ENCODE peak calls at places on chromosomes 1 and 21, in seven cellular contexts. One of them, this sample, is unnamed.

GRCh38 chr1:180849031-180849775 is 63.5 kb upstream of the KIAA1614 start:
- DNase-seq in MM.1S: peak
- DNase-seq in SK-N-SH: no peak
- DNase-seq in HCT116: no peak
- DNase-seq in hepatocyte: no peak
- DNase-seq in GM23338: no peak
- DNase-seq in neural progenitor cell: no peak
- DNase-seq in this sample: peak

GRCh38 chr1:63721531-63722189 is 52.2 kb upstream of the ROR1 start:
- DNase-seq in neural progenitor cell: no peak
- DNase-seq in SK-N-SH: peak
- DNase-seq in hepatocyte: no peak
- DNase-seq in GM23338: peak
- DNase-seq in HCT116: no peak
- DNase-seq in MM.1S: no peak
- DNase-seq in this sample: no peak

GRCh38 chr21:27477321-27477720 is 510.4 kb upstream of the ADAMTS5 start:
- DNase-seq in hepatocyte: no peak
- DNase-seq in MM.1S: no peak
- DNase-seq in HCT116: no peak
- DNase-seq in neural progenitor cell: no peak
- DNase-seq in GM23338: no peak
- DNase-seq in SK-N-SH: no peak
- DNase-seq in this sample: no peak

GRCh38 chr1:175422122-175422521 is 229.5 kb upstream of the KIAA0040 start:
- DNase-seq in hepatocyte: peak
- DNase-seq in HCT116: no peak
- DNase-seq in SK-N-SH: no peak
- DNase-seq in neural progenitor cell: no peak
- DNase-seq in GM23338: no peak
- DNase-seq in MM.1S: no peak
- DNase-seq in this sample: no peak

GRCh38 chr1:10904396-10905358 is 107.8 kb upstream of the TARDBP start:
- DNase-seq in MM.1S: no peak
- DNase-seq in GM23338: no peak
- DNase-seq in neural progenitor cell: no peak
- DNase-seq in SK-N-SH: peak
- DNase-seq in hepatocyte: no peak
- DNase-seq in HCT116: no peak
- DNase-seq in this sample: peak

GRCh38 chr1:203178821-203179220 is 3.2 kb upstream of the MYBPH start:
- DNase-seq in SK-N-SH: no peak
- DNase-seq in HCT116: no peak
- DNase-seq in hepatocyte: no peak
- DNase-seq in neural progenitor cell: no peak
- DNase-seq in MM.1S: no peak
- DNase-seq in GM23338: no peak
- DNase-seq in this sample: no peak

GRCh38 chr1:22662318-22662717 is 9.3 kb downstream of the C1QB start:
- DNase-seq in MM.1S: no peak
- DNase-seq in HCT116: peak
- DNase-seq in SK-N-SH: peak
- DNase-seq in neural progenitor cell: peak
- DNase-seq in hepatocyte: no peak
- DNase-seq in GM23338: peak
- DNase-seq in this sample: peak

GRCh38 chr1:181142096-181143043 is 53.9 kb downstream of the IER5 start:
- DNase-seq in hepatocyte: peak
- DNase-seq in neural progenitor cell: peak
- DNase-seq in GM23338: peak
- DNase-seq in HCT116: peak
- DNase-seq in SK-N-SH: peak
- DNase-seq in MM.1S: peak
- DNase-seq in this sample: peak

GRCh38 chr1:193905288-193906085 is 719.1 kb upstream of the B3GALT2 start:
- DNase-seq in SK-N-SH: no peak
- DNase-seq in HCT116: no peak
- DNase-seq in hepatocyte: no peak
- DNase-seq in GM23338: no peak
- DNase-seq in MM.1S: no peak
- DNase-seq in neural progenitor cell: no peak
- DNase-seq in this sample: no peak

GRCh38 chr21:28633803-28634572 is 358.7 kb downstream of the LTN1 start:
- DNase-seq in MM.1S: no peak
- DNase-seq in SK-N-SH: no peak
- DNase-seq in HCT116: no peak
- DNase-seq in neural progenitor cell: no peak
- DNase-seq in GM23338: no peak
- DNase-seq in hepatocyte: no peak
- DNase-seq in this sample: no peak

GRCh38 chr1:175146535-175147213 is 45.9 kb downstream of the KIAA0040 start:
- DNase-seq in HCT116: peak
- DNase-seq in MM.1S: peak
- DNase-seq in GM23338: peak
- DNase-seq in SK-N-SH: peak
- DNase-seq in neural progenitor cell: peak
- DNase-seq in hepatocyte: peak
- DNase-seq in this sample: peak

GRCh38 chr1:166811691-166812090 is 27.6 kb upstream of the POGK start:
- DNase-seq in MM.1S: no peak
- DNase-seq in HCT116: no peak
- DNase-seq in SK-N-SH: no peak
- DNase-seq in neural progenitor cell: no peak
- DNase-seq in GM23338: no peak
- DNase-seq in hepatocyte: no peak
- DNase-seq in this sample: no peak

GRCh38 chr1:2494323-2494693 is 18.2 kb downstream of the PLCH2 start:
- DNase-seq in GM23338: no peak
- DNase-seq in SK-N-SH: no peak
- DNase-seq in HCT116: peak
- DNase-seq in MM.1S: no peak
- DNase-seq in hepatocyte: peak
- DNase-seq in neural progenitor cell: no peak
- DNase-seq in this sample: peak

GRCh38 chr1:205316179-205316578 is 5.4 kb downstream of the NUAK2 start:
- DNase-seq in HCT116: no peak
- DNase-seq in MM.1S: peak
- DNase-seq in neural progenitor cell: no peak
- DNase-seq in hepatocyte: no peak
- DNase-seq in SK-N-SH: no peak
- DNase-seq in GM23338: no peak
- DNase-seq in this sample: no peak

GRCh38 chr1:44808938-44809917 is 905 bp downstream of the BTBD19 start:
- DNase-seq in GM23338: no peak
- DNase-seq in SK-N-SH: no peak
- DNase-seq in hepatocyte: peak
- DNase-seq in neural progenitor cell: no peak
- DNase-seq in HCT116: no peak
- DNase-seq in MM.1S: peak
- DNase-seq in this sample: peak

GRCh38 chr21:41217656-41218380 is 49.9 kb downstream of the BACE2 start:
- DNase-seq in HCT116: no peak
- DNase-seq in hepatocyte: peak
- DNase-seq in neural progenitor cell: peak
- DNase-seq in MM.1S: no peak
- DNase-seq in SK-N-SH: no peak
- DNase-seq in GM23338: no peak
- DNase-seq in this sample: no peak

GRCh38 chr1:105386489-105386888 is 1636.8 kb downstream of the AMY1C start:
- DNase-seq in GM23338: no peak
- DNase-seq in HCT116: no peak
- DNase-seq in hepatocyte: no peak
- DNase-seq in SK-N-SH: no peak
- DNase-seq in MM.1S: no peak
- DNase-seq in neural progenitor cell: no peak
- DNase-seq in this sample: no peak

GRCh38 chr21:33976980-33977720 is 61.5 kb upstream of the ATP5PO start:
- DNase-seq in GM23338: no peak
- DNase-seq in neural progenitor cell: no peak
- DNase-seq in MM.1S: no peak
- DNase-seq in SK-N-SH: no peak
- DNase-seq in hepatocyte: no peak
- DNase-seq in HCT116: no peak
- DNase-seq in this sample: no peak

GRCh38 chr21:38756746-38757145 is 49.0 kb upstream of the ETS2 start:
- DNase-seq in SK-N-SH: no peak
- DNase-seq in MM.1S: no peak
- DNase-seq in HCT116: no peak
- DNase-seq in hepatocyte: peak
- DNase-seq in neural progenitor cell: no peak
- DNase-seq in GM23338: no peak
- DNase-seq in this sample: no peak

GRCh38 chr1:150272379-150272840 is at the start of gene C1orf54:
- DNase-seq in SK-N-SH: no peak
- DNase-seq in HCT116: no peak
- DNase-seq in GM23338: peak
- DNase-seq in hepatocyte: peak
- DNase-seq in neural progenitor cell: peak
- DNase-seq in MM.1S: no peak
- DNase-seq in this sample: no peak

GRCh38 chr1:154453577-154454352 is 48.3 kb upstream of the TDRD10 start:
- DNase-seq in MM.1S: no peak
- DNase-seq in neural progenitor cell: no peak
- DNase-seq in GM23338: no peak
- DNase-seq in hepatocyte: no peak
- DNase-seq in SK-N-SH: no peak
- DNase-seq in HCT116: no peak
- DNase-seq in this sample: no peak

GRCh38 chr1:186206046-186206564 is 168.9 kb downstream of the TPR start:
- DNase-seq in hepatocyte: no peak
- DNase-seq in neural progenitor cell: no peak
- DNase-seq in GM23338: peak
- DNase-seq in SK-N-SH: no peak
- DNase-seq in HCT116: no peak
- DNase-seq in MM.1S: no peak
- DNase-seq in this sample: no peak

GRCh38 chr1:53359934-53360276 is 32.0 kb upstream of the LRP8 start:
- DNase-seq in MM.1S: no peak
- DNase-seq in SK-N-SH: no peak
- DNase-seq in neural progenitor cell: no peak
- DNase-seq in GM23338: no peak
- DNase-seq in hepatocyte: no peak
- DNase-seq in HCT116: no peak
- DNase-seq in this sample: no peak

GRCh38 chr1:53362270-53362669 is 34.4 kb upstream of the LRP8 start:
- DNase-seq in GM23338: no peak
- DNase-seq in neural progenitor cell: peak
- DNase-seq in HCT116: no peak
- DNase-seq in hepatocyte: no peak
- DNase-seq in SK-N-SH: no peak
- DNase-seq in MM.1S: no peak
- DNase-seq in this sample: no peak

GRCh38 chr1:53365405-53366063 is 37.7 kb upstream of the LRP8 start:
- DNase-seq in GM23338: no peak
- DNase-seq in HCT116: no peak
- DNase-seq in hepatocyte: no peak
- DNase-seq in neural progenitor cell: no peak
- DNase-seq in MM.1S: no peak
- DNase-seq in SK-N-SH: no peak
- DNase-seq in this sample: no peak

GRCh38 chr1:53361541-53361961 is 33.7 kb upstream of the LRP8 start:
- DNase-seq in HCT116: no peak
- DNase-seq in MM.1S: no peak
- DNase-seq in GM23338: no peak
- DNase-seq in SK-N-SH: no peak
- DNase-seq in hepatocyte: no peak
- DNase-seq in neural progenitor cell: no peak
- DNase-seq in this sample: no peak

GRCh38 chr1:53362851-53363642 is 35.2 kb upstream of the LRP8 start:
- DNase-seq in HCT116: no peak
- DNase-seq in MM.1S: no peak
- DNase-seq in neural progenitor cell: no peak
- DNase-seq in SK-N-SH: no peak
- DNase-seq in GM23338: peak
- DNase-seq in hepatocyte: no peak
- DNase-seq in this sample: peak
- TF ChIP-seq CTCF in HCT116: no peak
- TF ChIP-seq CTCF in MM.1S: no peak
- TF ChIP-seq CTCF in neural progenitor cell: no peak
- TF ChIP-seq CTCF in SK-N-SH: no peak
- TF ChIP-seq CTCF in GM23338: no peak
- TF ChIP-seq CTCF in hepatocyte: no peak
- TF ChIP-seq CTCF in this sample: peak

GRCh38 chr1:46804926-46805325 is 6.1 kb downstream of the CYP4B1 start:
- DNase-seq in MM.1S: no peak
- DNase-seq in HCT116: no peak
- DNase-seq in hepatocyte: no peak
- DNase-seq in GM23338: no peak
- DNase-seq in neural progenitor cell: no peak
- DNase-seq in SK-N-SH: no peak
- DNase-seq in this sample: no peak
- TF ChIP-seq EZH2phosphoT487 in MM.1S: no peak
- TF ChIP-seq EZH2phosphoT487 in HCT116: no peak
- TF ChIP-seq EZH2phosphoT487 in hepatocyte: no peak
- TF ChIP-seq EZH2phosphoT487 in GM23338: no peak
- TF ChIP-seq EZH2phosphoT487 in neural progenitor cell: no peak
- TF ChIP-seq EZH2phosphoT487 in SK-N-SH: no peak
- TF ChIP-seq EZH2phosphoT487 in this sample: no peak

DNA sequence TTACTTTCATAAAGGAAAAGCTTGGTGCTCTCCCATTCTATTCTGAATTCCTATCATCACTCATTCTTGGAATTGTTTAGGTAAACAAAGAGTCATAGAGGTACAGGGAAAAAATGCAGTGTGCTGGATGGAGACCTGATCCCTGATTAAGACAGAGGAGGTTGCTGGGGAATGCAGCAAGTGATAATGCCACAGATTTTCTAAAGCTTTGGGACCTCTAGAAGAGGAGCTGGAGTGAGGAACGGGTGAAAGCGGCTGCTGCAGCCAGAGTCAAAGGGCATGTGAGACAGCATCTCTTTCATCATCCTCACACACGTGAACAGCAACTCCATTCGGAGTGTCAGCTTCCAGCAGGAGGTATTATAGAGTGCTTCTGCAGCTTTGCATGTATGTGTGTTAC is 54.9 kb upstream of the DIPK1A start:
- DNase-seq in HCT116: no peak
- DNase-seq in neural progenitor cell: peak
- DNase-seq in MM.1S: no peak
- DNase-seq in hepatocyte: no peak
- DNase-seq in SK-N-SH: no peak
- DNase-seq in GM23338: peak
- DNase-seq in this sample: no peak
- H2AFZ ChIP-seq in HCT116: peak
- H2AFZ ChIP-seq in neural progenitor cell: peak
- H2AFZ ChIP-seq in MM.1S: no peak
- H2AFZ ChIP-seq in hepatocyte: no peak
- H2AFZ ChIP-seq in SK-N-SH: peak
- H2AFZ ChIP-seq in GM23338: peak
- H2AFZ ChIP-seq in this sample: peak

DNA sequence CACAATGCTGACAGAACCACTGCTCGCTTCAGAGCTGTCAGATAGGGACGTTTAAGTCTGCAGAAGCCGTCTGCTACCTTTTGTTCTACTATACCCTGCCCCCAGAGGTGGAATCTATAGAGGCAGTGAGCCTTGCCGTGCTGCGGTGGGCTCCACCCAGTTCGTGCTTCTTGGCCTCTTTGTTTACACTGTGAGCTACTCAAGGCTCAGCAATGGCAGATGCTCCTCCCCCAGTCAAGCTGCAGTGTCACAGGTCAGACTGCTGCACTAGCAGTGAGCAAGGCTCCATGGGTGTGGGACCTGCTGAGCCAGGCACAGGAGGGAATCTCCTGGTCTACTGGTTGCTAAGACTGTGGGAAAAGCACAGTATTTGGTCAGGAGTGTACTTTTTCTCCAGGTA is 47.1 kb downstream of the LEPR start:
- DNase-seq in GM23338: peak
- DNase-seq in neural progenitor cell: peak
- DNase-seq in hepatocyte: peak
- DNase-seq in SK-N-SH: no peak
- DNase-seq in MM.1S: no peak
- DNase-seq in HCT116: no peak
- DNase-seq in this sample: no peak
- TF ChIP-seq CTCF in GM23338: peak
- TF ChIP-seq CTCF in neural progenitor cell: peak
- TF ChIP-seq CTCF in hepatocyte: no peak
- TF ChIP-seq CTCF in SK-N-SH: no peak
- TF ChIP-seq CTCF in MM.1S: no peak
- TF ChIP-seq CTCF in HCT116: no peak
- TF ChIP-seq CTCF in this sample: no peak